ENCODE peak calls at places on chromosomes 1 and 21, in eight cellular contexts. B is A549, O is ovary, M is stomach, L is prostate gland, J is adrenal gland, V is suprapubic skin, H is uterus. T is an unnamed sample.

GRCh38 chr1:235835226-235835625 is 31.5 kb downstream of the LYST start:
- DNase-seq in L (no peak), O (peak; percentile 67), H (peak; percentile 54), M (peak; percentile 49), J (peak; percentile 76), B (no peak), V (no peak), T (peak; percentile 33)

GRCh38 chr1:243525085-243525487 is 269.2 kb downstream of the SDCCAG8 start:
- DNase-seq in J (no peak), M (no peak), H (no peak), B (peak; percentile 31), L (no peak), V (no peak), O (no peak), T (no peak)

GRCh38 chr1:8671313-8671917 is 146.0 kb downstream of the RERE start:
- DNase-seq in B (peak; percentile 61), H (peak; percentile 29), V (no peak), J (peak; percentile 57), M (no peak), O (no peak), L (peak; percentile 37), T (no peak)

GRCh38 chr21:32249551-32250280 is 29.1 kb downstream of the MIS18A start:
- DNase-seq in J (no peak), V (no peak), B (no peak), H (no peak), M (no peak), L (no peak), O (no peak), T (no peak)

GRCh38 chr1:111904478-111905218 is 84.8 kb downstream of the KCND3 start:
- DNase-seq in L (no peak), M (no peak), B (no peak), J (no peak), O (no peak), V (no peak), H (no peak), T (no peak)

GRCh38 chr1:151681921-151682320 is 34.7 kb downstream of the CELF3 start:
- DNase-seq in L (no peak), J (no peak), H (no peak), O (no peak), V (no peak), M (no peak), B (no peak), T (no peak)

GRCh38 chr1:56435434-56436337 is 143.7 kb downstream of the PLPP3 start:
- DNase-seq in O (no peak), J (no peak), L (no peak), V (no peak), H (no peak), M (no peak), B (no peak), T (no peak)

GRCh38 chr1:45033356-45033755 is 21.3 kb downstream of the UROD start:
- DNase-seq in O (no peak), M (no peak), V (no peak), B (no peak), H (no peak), L (no peak), J (no peak), T (no peak)

GRCh38 chr1:247357781-247358211 is 26.1 kb upstream of the ZNF496 start:
- DNase-seq in V (no peak), O (peak; percentile 43), M (no peak), J (peak; percentile 40), B (no peak), H (peak; percentile 44), L (no peak), T (no peak)

GRCh38 chr1:233019083-233019482 is 68.7 kb downstream of the NTPCR start:
- DNase-seq in L (no peak), O (no peak), M (no peak), B (no peak), H (no peak), J (no peak), V (no peak), T (no peak)

GRCh38 chr1:218460367-218460766 is 115.2 kb downstream of the TGFB2 start:
- DNase-seq in H (peak; percentile 61), V (no peak), M (no peak), J (no peak), O (peak; percentile 43), L (no peak), B (peak; percentile 66), T (no peak)

GRCh38 chr1:218463194-218464156 is 118.3 kb downstream of the TGFB2 start:
- DNase-seq in J (peak; percentile 74), V (peak; percentile 78), B (peak; percentile 65), L (no peak), H (peak; percentile 50), M (no peak), O (peak; percentile 70), T (peak; percentile 51)

GRCh38 chr1:218462591-218462990 is 117.5 kb downstream of the TGFB2 start:
- DNase-seq in L (no peak), M (no peak), B (no peak), V (no peak), J (no peak), H (no peak), O (no peak), T (no peak)

GRCh38 chr1:218461351-218461750 is 116.2 kb downstream of the TGFB2 start:
- DNase-seq in O (no peak), M (no peak), L (no peak), V (no peak), H (no peak), B (no peak), J (no peak), T (no peak)

GRCh38 chr1:218462116-218462515 is 117.0 kb downstream of the TGFB2 start:
- DNase-seq in L (no peak), H (no peak), O (no peak), B (no peak), J (no peak), V (no peak), M (no peak), T (no peak)
- H3K4me1 ChIP-seq in L (no peaks in the 10 kb centered on the region), H (peaks cover 8% of the 10 kb centered on the region), O (peaks cover 6% of the 10 kb centered on the region), B (peaks cover 53% of the 10 kb centered on the region), J (peaks cover 49% of the 10 kb centered on the region), V (peaks cover 26% of the 10 kb centered on the region), M (peaks cover 10% of the 10 kb centered on the region), T (no peaks in the 10 kb centered on the region)

GRCh38 chr1:16153999-16154673 is 1.7 kb downstream of the EPHA2 start:
- DNase-seq in B (no peak), J (no peak), H (no peak), O (no peak), V (no peak), L (no peak), M (no peak), T (no peak)

GRCh38 chr1:16151200-16151708 is 4.6 kb downstream of the EPHA2 start:
- DNase-seq in J (peak; percentile 46), L (no peak), V (no peak), M (no peak), O (no peak), H (no peak), B (no peak), T (no peak)

GRCh38 chr1:16151985-16152384 is 3.9 kb downstream of the EPHA2 start:
- DNase-seq in H (no peak), V (no peak), B (no peak), O (no peak), L (no peak), M (no peak), J (no peak), T (no peak)

GRCh38 chr1:16153110-16153998 is 2.5 kb downstream of the EPHA2 start:
- DNase-seq in L (no peak), B (no peak), M (no peak), J (no peak), O (no peak), H (no peak), V (no peak), T (no peak)

GRCh38 chr1:16152521-16153087 is 3.3 kb downstream of the EPHA2 start:
- DNase-seq in H (no peak), V (no peak), O (no peak), J (no peak), L (no peak), M (no peak), B (no peak), T (no peak)
- TF ChIP-seq POLR2A in H (peak; percentile 16), V (no peak), O (no peak), J (no peak), L (no peak), M (no peak), B (no peak), T (no peak)

GRCh38 chr1:59767119-59767518 is 47.6 kb upstream of the HOOK1 start:
- DNase-seq in J (no peak), B (no peak), V (no peak), L (no peak), O (no peak), M (no peak), H (no peak), T (no peak)

GRCh38 chr1:59765036-59765730 is 49.6 kb upstream of the HOOK1 start:
- DNase-seq in L (peak; percentile 40), M (no peak), J (no peak), B (no peak), O (no peak), H (no peak), V (no peak), T (no peak)

GRCh38 chr1:59761440-59761839 is 53.3 kb upstream of the HOOK1 start:
- DNase-seq in B (no peak), O (no peak), H (no peak), V (no peak), L (no peak), J (no peak), M (no peak), T (no peak)

GRCh38 chr1:59766463-59766862 is 48.3 kb upstream of the HOOK1 start:
- DNase-seq in L (no peak), B (no peak), O (no peak), V (no peak), H (no peak), M (no peak), J (no peak), T (no peak)

DNA sequence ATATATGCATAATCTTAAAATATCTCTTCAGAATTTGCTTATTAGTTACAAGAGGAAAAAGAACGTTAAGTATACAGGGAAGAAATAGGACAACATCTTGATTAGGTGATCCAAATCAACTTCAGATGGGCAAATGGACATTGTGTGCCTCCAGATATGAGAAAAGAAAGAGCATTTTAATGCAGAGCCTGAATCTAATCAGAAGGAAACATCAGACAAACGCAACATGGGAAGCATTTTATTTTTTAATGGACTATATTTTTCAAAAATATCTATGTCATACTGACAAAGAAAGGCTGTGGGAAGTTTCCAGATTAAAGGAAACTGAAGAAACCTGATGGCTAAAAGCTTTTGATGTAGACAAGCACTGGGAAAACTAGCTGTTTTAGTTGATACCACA is 51.3 kb upstream of the HOOK1 start:
- DNase-seq in H (no peak), M (no peak), J (no peak), L (no peak), O (no peak), V (no peak), B (no peak), T (no peak)
- H3K4me3 ChIP-seq in H (no peak overlapping the region), M (no peak overlapping the region), J (no peak overlapping the region), L (no peak overlapping the region), O (no peak overlapping the region), V (no peak overlapping the region), B (no peak overlapping the region), T (no peak overlapping the region)

DNA sequence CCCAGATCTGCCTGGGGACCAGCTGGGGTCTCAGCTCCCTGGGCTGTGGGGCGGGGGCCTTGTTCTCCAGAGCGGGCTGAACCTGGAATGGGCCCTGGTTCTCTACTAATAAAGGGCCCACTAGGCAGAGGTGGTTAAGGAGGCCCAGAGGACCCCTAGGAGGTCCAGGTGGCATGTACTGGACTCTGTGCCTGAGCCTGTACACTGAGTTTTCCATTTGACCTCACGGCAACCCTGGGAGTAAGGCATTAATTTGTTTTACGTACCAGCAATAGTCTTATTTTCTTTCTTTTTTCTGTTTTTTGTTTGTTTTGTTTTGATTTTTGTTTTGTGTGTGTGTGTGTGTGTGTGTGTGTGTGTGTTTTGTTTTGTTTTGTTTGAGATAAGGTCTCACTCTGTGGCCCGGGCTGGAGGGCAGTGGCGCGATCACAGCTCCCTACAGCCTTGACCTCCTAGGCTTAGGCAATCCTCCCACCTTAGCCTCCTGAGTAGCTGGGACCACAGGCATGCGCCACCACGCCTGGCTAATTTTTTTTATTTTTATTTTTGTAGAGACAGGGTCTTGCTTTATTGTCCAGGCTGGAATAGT is 19.6 kb upstream of the FAM131C start:
- DNase-seq in O (no peak), J (no peak), L (no peak), B (no peak), M (no peak), V (no peak), H (no peak), T (no peak)
- H3K4me1 ChIP-seq in O (no peaks in the 10 kb centered on the region), J (no peaks in the 10 kb centered on the region), L (no peaks in the 10 kb centered on the region), B (peaks cover 5% of the 10 kb centered on the region), M (no peaks in the 10 kb centered on the region), V (peaks cover 43% of the 10 kb centered on the region), H (no peaks in the 10 kb centered on the region), T (no peaks in the 10 kb centered on the region)